ENCODE peak calls at places on chromosomes 2 and 18, in four cellular contexts. W, D, R and O are unnamed samples.

GRCh38 chr2:72562451-72563153 is 263.2 kb downstream of the EXOC6B start:
- DNase-seq in D (peak), W (no peak), R (no peak), O (no peak)

GRCh38 chr18:27994571-27994970 is 182.4 kb downstream of the CDH2 start:
- DNase-seq in D (no peak), W (no peak), R (no peak), O (no peak)

GRCh38 chr2:41930807-41931566 is 116.8 kb upstream of the PKDCC start:
- DNase-seq in D (no peak), R (no peak), W (no peak), O (no peak)

GRCh38 chr2:457287-457686 is 169.4 kb upstream of the ALKAL2 start:
- DNase-seq in R (no peak), D (no peak), W (no peak), O (peak)

GRCh38 chr2:171158790-171159325 is 1.8 kb downstream of the TLK1 start:
- DNase-seq in R (no peak), D (peak), W (no peak), O (no peak)

GRCh38 chr2:152632736-152633135 is 84.5 kb downstream of the PRPF40A start:
- DNase-seq in W (no peak), D (no peak), R (no peak), O (no peak)

GRCh38 chr2:37523861-37524362 is 147.5 kb downstream of the CDC42EP3 start:
- DNase-seq in W (peak), R (peak), D (no peak), O (no peak)

GRCh38 chr2:169452080-169452479 is 27.2 kb upstream of the BBS5 start:
- DNase-seq in W (no peak), D (peak), R (no peak), O (no peak)

GRCh38 chr2:239569401-239570090 is 168.7 kb upstream of the HDAC4 start:
- DNase-seq in W (peak), D (no peak), R (peak), O (no peak)

GRCh38 chr18:31572368-31572767 is 19.3 kb upstream of the TTR start:
- DNase-seq in R (no peak), D (no peak), W (no peak), O (no peak)

GRCh38 chr18:63149200-63149587 is 170.4 kb downstream of the BCL2 start:
- DNase-seq in R (no peak), D (peak), W (no peak), O (no peak)

GRCh38 chr2:119290859-119291587 is 67.4 kb downstream of the STEAP3 start:
- DNase-seq in D (peak), R (peak), W (no peak), O (no peak)

GRCh38 chr2:191677091-191677645 is 768 bp upstream of the NABP1 start:
- DNase-seq in D (peak), R (peak), W (no peak), O (peak)

GRCh38 chr18:37395138-37395537 is 170.5 kb downstream of the CELF4 start:
- DNase-seq in R (no peak), D (no peak), W (no peak), O (no peak)

GRCh38 chr2:15845737-15846405 is 94.5 kb upstream of the MYCN start:
- DNase-seq in D (no peak), R (no peak), W (no peak), O (no peak)

GRCh38 chr2:24945907-24946306 is 25.8 kb downstream of the DNAJC27 start:
- DNase-seq in D (no peak), W (no peak), R (no peak), O (no peak)

GRCh38 chr18:79510731-79511141 is 115.0 kb downstream of the NFATC1 start:
- DNase-seq in R (no peak), W (peak), D (no peak), O (no peak)

GRCh38 chr2:25618676-25619075 is 54.7 kb downstream of the DTNB start:
- DNase-seq in D (no peak), W (no peak), R (peak), O (peak)

GRCh38 chr18:80158365-80158764 is 49.3 kb downstream of the ADNP2 start:
- DNase-seq in R (no peak), W (no peak), D (no peak), O (no peak)

GRCh38 chr18:43582120-43582519 is 304.8 kb upstream of the SYT4 start:
- DNase-seq in W (no peak), R (no peak), D (no peak), O (no peak)

GRCh38 chr2:70779911-70780580 is 10.4 kb downstream of the FIGLA start:
- DNase-seq in D (no peak), R (no peak), W (no peak), O (no peak)

GRCh38 chr2:216888907-216889622 is 29.2 kb upstream of the TNP1 start:
- DNase-seq in W (no peak), R (no peak), D (no peak), O (no peak)

GRCh38 chr2:180364719-180365118 is 357.6 kb upstream of the CWC22 start:
- DNase-seq in D (no peak), W (no peak), R (no peak), O (no peak)

GRCh38 chr2:66389651-66390131 is 45.2 kb upstream of the MEIS1 start:
- DNase-seq in W (no peak), R (no peak), D (no peak), O (no peak)

GRCh38 chr2:240591784-240592183 is 5.2 kb downstream of the CAPN10 start:
- DNase-seq in W (peak), D (no peak), R (no peak), O (no peak)

GRCh38 chr2:234887277-234887676 is 64.5 kb upstream of the SH3BP4 start:
- DNase-seq in R (no peak), W (no peak), D (no peak), O (no peak)

GRCh38 chr2:211367252-211367651 is 810.9 kb downstream of the CPS1 start:
- DNase-seq in R (no peak), D (no peak), W (no peak), O (peak)

GRCh38 chr18:48767090-48767670 is 183.6 kb downstream of the SMAD7 start:
- DNase-seq in R (peak), D (no peak), W (no peak), O (no peak)

GRCh38 chr2:224271854-224272620 is 129.9 kb downstream of the FAM124B start:
- DNase-seq in W (no peak), D (no peak), R (no peak), O (no peak)

GRCh38 chr2:200479617-200480292 is 30.1 kb downstream of the KCTD18 start:
- DNase-seq in D (no peak), R (peak), W (no peak), O (no peak)

GRCh38 chr2:119846021-119846420 is 86.3 kb downstream of the PTPN4 start:
- DNase-seq in D (no peak), W (no peak), R (no peak), O (no peak)

GRCh38 chr2:201203916-201204654 is 21.1 kb downstream of the CASP10 start:
- DNase-seq in R (no peak), W (no peak), D (no peak), O (no peak)

GRCh38 chr2:183164111-183165015 is 40.1 kb downstream of the NUP35 start:
- DNase-seq in D (no peak), W (no peak), R (peak), O (no peak)

GRCh38 chr18:75351409-75351808 is 76.1 kb downstream of the SMIM21 start:
- DNase-seq in R (no peak), D (no peak), W (no peak), O (no peak)

GRCh38 chr2:118224888-118225264 is 136.6 kb downstream of the INSIG2 start:
- DNase-seq in R (no peak), W (no peak), D (peak), O (no peak)
- H3K4me3 ChIP-seq in R (no peak), W (no peak), D (peak), O (no peak)

GRCh38 chr2:168345601-168346000 is 98.2 kb upstream of the STK39 start:
- DNase-seq in R (no peak), W (no peak), D (no peak), O (no peak)

GRCh38 chr2:168344706-168345105 is 97.3 kb upstream of the STK39 start:
- DNase-seq in R (no peak), W (no peak), D (no peak), O (no peak)

GRCh38 chr2:168346725-168347477 is 99.5 kb upstream of the STK39 start:
- DNase-seq in W (peak), D (peak), R (peak), O (no peak)

GRCh38 chr2:168350380-168350779 is 103.0 kb upstream of the STK39 start:
- DNase-seq in D (no peak), W (no peak), R (no peak), O (no peak)

DNA sequence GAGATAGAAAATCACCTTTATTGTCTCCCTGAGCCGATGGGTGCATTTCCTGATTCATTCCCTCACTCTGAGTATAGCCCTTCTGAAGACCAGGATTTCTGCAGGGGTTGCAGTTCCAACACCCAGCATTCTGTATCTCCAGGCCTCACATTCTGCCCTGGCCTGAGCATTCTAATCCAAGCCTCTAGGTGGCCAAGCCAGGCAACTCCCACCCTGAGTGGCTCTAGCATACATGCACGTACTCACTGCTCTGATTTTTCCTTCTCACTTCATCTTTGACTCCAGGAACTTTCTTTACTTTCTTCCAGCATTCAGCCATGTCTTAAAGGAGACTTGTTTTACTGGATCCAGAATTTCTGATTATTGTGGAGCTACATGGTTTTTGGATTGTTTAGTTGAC is 100.7 kb upstream of the STK39 start:
- DNase-seq in D (peak), R (peak), W (no peak), O (no peak)
- TF ChIP-seq CTCF in D (peak), R (peak), W (peak), O (peak)

DNA sequence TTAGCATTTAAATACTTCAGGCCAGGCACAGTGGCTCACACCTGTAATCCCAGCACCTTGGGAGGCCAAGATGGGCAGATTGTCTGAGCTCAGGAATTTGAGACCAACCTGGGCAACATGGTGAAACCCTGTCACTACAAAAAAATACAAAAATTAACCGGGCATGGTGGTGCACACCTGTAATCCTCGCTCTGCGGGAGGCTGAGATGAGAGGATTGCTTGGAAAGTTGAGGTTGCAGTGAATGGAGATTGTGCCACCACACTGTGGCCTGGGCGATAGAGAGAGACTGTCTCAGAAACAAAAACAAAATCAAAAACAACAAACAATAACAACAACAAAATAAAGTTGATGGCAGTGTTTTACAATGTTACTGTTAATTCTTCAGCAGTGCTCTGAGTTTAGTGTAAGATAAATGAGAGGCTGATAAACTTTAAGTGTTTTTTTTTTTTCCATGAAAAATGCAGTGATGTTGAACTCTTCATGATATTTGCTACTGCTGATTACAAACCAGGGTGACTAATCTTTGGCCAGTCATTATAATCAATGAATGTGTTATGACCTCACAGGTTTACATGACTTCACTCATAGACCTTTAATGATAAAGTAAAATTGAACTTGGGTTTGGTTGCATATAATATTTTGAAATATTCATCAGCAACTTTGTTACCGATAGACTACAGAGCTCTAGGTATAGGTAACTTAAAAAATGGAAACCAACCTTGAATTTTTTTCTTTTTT is 2.5 kb downstream of the ITGAV start:
- DNase-seq in D (no peak), R (no peak), W (no peak), O (no peak)
- H3K4me3 ChIP-seq in D (peak), R (peak), W (peak), O (peak)

GRCh38 chr2:8123464-8123863 is 558.4 kb upstream of the ID2 start:
- DNase-seq in R (no peak), W (no peak), D (no peak), O (no peak)

GRCh38 chr2:8126783-8127182 is 555.1 kb upstream of the ID2 start:
- DNase-seq in R (no peak), D (no peak), W (no peak), O (no peak)

GRCh38 chr2:8121826-8122505 is 559.9 kb upstream of the ID2 start:
- DNase-seq in R (no peak), W (no peak), D (no peak), O (no peak)

GRCh38 chr2:8122506-8122898 is 559.4 kb upstream of the ID2 start:
- DNase-seq in W (no peak), D (no peak), R (no peak), O (no peak)

GRCh38 chr2:8125741-8126691 is 555.8 kb upstream of the ID2 start:
- DNase-seq in R (peak), D (no peak), W (no peak), O (no peak)
- TF ChIP-seq CTCF in R (no peak), D (no peak), W (no peak), O (no peak)

GRCh38 chr2:237877576-237878307 is 18.3 kb downstream of the RAMP1 start:
- DNase-seq in R (no peak), D (no peak), W (peak), O (no peak)
- H3K4me3 ChIP-seq in R (no peak), D (no peak), W (no peak), O (no peak)

DNA sequence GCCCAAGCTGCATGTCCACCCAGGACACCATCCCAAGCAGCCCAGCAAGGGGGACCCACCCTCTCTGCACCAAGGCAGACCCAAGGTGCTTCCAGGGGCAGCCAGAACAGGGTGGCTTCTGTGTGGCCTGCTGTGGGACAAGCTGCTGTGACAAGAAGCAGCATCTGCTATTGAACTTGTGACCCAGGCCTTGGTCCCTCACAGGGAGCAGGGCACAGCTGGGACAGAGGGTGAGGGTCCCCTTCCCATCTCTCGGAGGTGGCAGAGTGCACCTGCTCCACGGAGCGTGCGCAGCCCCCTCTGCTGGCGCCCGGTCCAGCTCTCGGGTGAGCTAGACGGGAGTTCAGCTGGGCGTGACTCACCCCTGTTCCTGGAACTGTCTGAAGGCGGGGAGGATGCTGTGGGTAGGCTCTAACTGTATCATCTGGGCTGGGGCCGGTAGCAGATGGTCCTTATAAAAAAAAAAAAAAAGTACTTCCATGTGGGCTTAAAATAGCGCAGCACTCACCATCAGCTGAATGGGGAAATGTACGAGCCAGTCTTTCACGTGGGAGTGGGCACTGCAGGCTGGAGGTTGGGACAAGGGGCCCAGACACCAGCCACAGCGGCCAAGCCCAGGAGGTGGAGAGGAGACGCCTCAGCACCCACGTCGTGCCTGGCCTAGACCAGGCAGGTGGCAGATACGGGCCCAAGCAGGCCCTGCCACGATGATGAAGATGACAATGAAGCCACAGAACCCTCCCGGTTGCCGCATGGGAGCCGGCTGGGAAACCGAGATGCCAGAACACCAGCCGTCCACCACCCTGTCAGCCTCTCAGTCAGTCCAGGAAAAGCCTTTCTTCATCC is 136.8 kb upstream of the ID2 start:
- DNase-seq in D (peak), W (peak), R (peak), O (peak)
- TF ChIP-seq CTCF in D (peak), W (no peak), R (peak), O (peak)

GRCh38 chr2:30405266-30405592 is 41.8 kb upstream of the LCLAT1 start:
- DNase-seq in D (no peak), W (no peak), R (no peak), O (no peak)
- H3K4me3 ChIP-seq in D (no peak), W (no peak), R (no peak), O (no peak)